ENCODE peak calls at places on chromosomes 1 and 21, in eight cellular contexts. L is amygdala; S is activated CD4-positive, alpha-beta T cell treated with anti-CD3 and anti-CD28 coated beads for 48 hours; N is SK-N-MC; X is activated CD8-positive, alpha-beta T cell treated with anti-CD3 and anti-CD28 coated beads for 36 hours; R is fibroblast of lung; W is NCI-H446 treated with DMSO at 0.1 percent for 48 hours; O is memory B cell. C is an unnamed sample.

GRCh38 chr1:72284398-72285073 is 2.2 kb upstream of the NEGR1 start:
- DNase-seq in N (no peak), L (peak), R (peak), S (peak), W (peak), O (no peak), X (peak), C (peak)

GRCh38 chr1:204478921-204479320 is 15.7 kb downstream of the PIK3C2B start:
- DNase-seq in L (no peak), X (no peak), S (no peak), N (no peak), R (no peak), W (no peak), O (no peak), C (no peak)

GRCh38 chr21:29376556-29376955 is 77.8 kb downstream of the BACH1 start:
- DNase-seq in X (peak), R (no peak), L (no peak), S (peak), N (no peak), O (peak), W (no peak), C (no peak)

GRCh38 chr21:45270306-45270821 is 17.3 kb downstream of the POFUT2 start:
- DNase-seq in N (no peak), X (peak), O (no peak), W (no peak), L (no peak), S (peak), R (no peak), C (no peak)

GRCh38 chr1:173570370-173571030 is 32.4 kb downstream of the SLC9C2 start:
- DNase-seq in X (peak), N (no peak), R (no peak), O (no peak), S (peak), W (no peak), L (no peak), C (no peak)

GRCh38 chr1:82485591-82486369 is 685.0 kb downstream of the ADGRL2 start:
- DNase-seq in S (no peak), X (no peak), N (no peak), O (no peak), W (peak), L (no peak), R (peak), C (no peak)

GRCh38 chr1:184520343-184520742 is 133.5 kb downstream of the C1orf21 start:
- DNase-seq in X (no peak), L (no peak), N (no peak), O (no peak), S (no peak), W (no peak), R (peak), C (no peak)

GRCh38 chr1:59752556-59753412 is 62.0 kb upstream of the HOOK1 start:
- DNase-seq in X (no peak), R (no peak), N (no peak), S (no peak), O (no peak), W (no peak), L (peak), C (no peak)

GRCh38 chr1:111222308-111223125 is 5.0 kb upstream of the CHI3L2 start:
- DNase-seq in W (no peak), X (peak), S (peak), L (peak), N (no peak), O (peak), R (peak), C (no peak)

GRCh38 chr21:22993822-22994574 is 1995.8 kb downstream of the NCAM2 start:
- DNase-seq in X (no peak), L (no peak), O (no peak), N (no peak), W (no peak), S (no peak), R (no peak), C (no peak)

GRCh38 chr1:76300556-76300955 is 226.0 kb downstream of the ST6GALNAC3 start:
- DNase-seq in W (no peak), X (no peak), S (no peak), O (no peak), R (no peak), L (no peak), N (no peak), C (no peak)

GRCh38 chr1:21869620-21870121 is 57.6 kb downstream of the LDLRAD2 start:
- DNase-seq in S (no peak), X (no peak), R (peak), W (peak), O (no peak), L (peak), N (no peak), C (peak)

GRCh38 chr1:44733365-44733764 is 2.4 kb upstream of the RNU5D-1 start:
- DNase-seq in X (no peak), O (no peak), W (peak), N (no peak), L (no peak), S (no peak), R (peak), C (peak)

GRCh38 chr1:94772230-94772641 is 47.9 kb upstream of the SLC44A3 start:
- DNase-seq in L (no peak), S (no peak), W (no peak), R (peak), O (no peak), X (no peak), N (no peak), C (no peak)

GRCh38 chr21:44533891-44534627 is 5.9 kb downstream of the KRTAP10-1 start:
- DNase-seq in L (no peak), O (no peak), R (no peak), S (no peak), W (no peak), N (no peak), X (no peak), C (no peak)

GRCh38 chr1:79373481-79374132 is 367.1 kb upstream of the ADGRL4 start:
- DNase-seq in N (no peak), X (no peak), L (no peak), R (peak), W (peak), S (no peak), O (no peak), C (peak)

GRCh38 chr1:10001016-10001665 is 4.1 kb downstream of the RBP7 start:
- DNase-seq in X (no peak), R (peak), S (no peak), O (no peak), N (no peak), W (no peak), L (peak), C (no peak)

GRCh38 chr1:1938276-1938573 is 19.1 kb upstream of the TMEM52 start:
- DNase-seq in O (no peak), W (no peak), R (no peak), N (no peak), S (no peak), X (no peak), L (no peak), C (no peak)

GRCh38 chr1:17564458-17565393 is 25.2 kb downstream of the ARHGEF10L start:
- DNase-seq in R (no peak), L (no peak), W (no peak), S (no peak), O (no peak), X (no peak), N (no peak), C (no peak)

GRCh38 chr1:214349781-214350180 is 68.8 kb downstream of the SMYD2 start:
- DNase-seq in N (no peak), S (no peak), W (no peak), R (peak), X (no peak), L (no peak), O (no peak), C (no peak)

GRCh38 chr1:208189716-208190115 is 54.5 kb downstream of the PLXNA2 start:
- DNase-seq in S (no peak), N (no peak), R (peak), X (no peak), O (no peak), L (peak), W (no peak), C (no peak)

GRCh38 chr1:227901239-227901905 is 46.4 kb downstream of the WNT9A start:
- DNase-seq in W (no peak), N (no peak), R (no peak), L (no peak), O (no peak), S (no peak), X (no peak), C (no peak)

GRCh38 chr1:231337043-231337471 is 595 bp downstream of the EXOC8 start:
- DNase-seq in O (no peak), W (no peak), L (no peak), S (no peak), R (peak), N (no peak), X (no peak), C (no peak)

GRCh38 chr1:202815120-202815519 is 4.4 kb downstream of the PCAT6 start:
- DNase-seq in N (no peak), R (no peak), L (no peak), O (no peak), W (no peak), S (no peak), X (no peak), C (no peak)

GRCh38 chr1:53127546-53127945 is 14.9 kb downstream of the SLC1A7 start:
- DNase-seq in N (no peak), X (peak), R (no peak), S (peak), L (no peak), W (no peak), O (no peak), C (no peak)

GRCh38 chr21:44865561-44866280 is 7.8 kb downstream of the PTTG1IP start:
- DNase-seq in X (peak), O (peak), R (no peak), L (no peak), S (peak), N (peak), W (no peak), C (no peak)

GRCh38 chr1:117138556-117138955 is 17.0 kb upstream of the TRIM45 start:
- DNase-seq in L (no peak), R (no peak), N (no peak), O (no peak), X (no peak), W (peak), S (no peak), C (no peak)

GRCh38 chr1:57996400-57996799 is 550.1 kb downstream of the OMA1 start:
- DNase-seq in R (no peak), S (no peak), W (no peak), X (no peak), L (no peak), N (no peak), O (no peak), C (no peak)

GRCh38 chr21:40128891-40129290 is 261.7 kb downstream of the PCP4 start:
- DNase-seq in X (no peak), O (no peak), S (no peak), R (no peak), L (no peak), N (no peak), W (no peak), C (no peak)

GRCh38 chr1:210132582-210132981 is 100.0 kb upstream of the SERTAD4 start:
- DNase-seq in N (peak), L (no peak), O (no peak), X (no peak), W (no peak), R (peak), S (no peak), C (peak)

GRCh38 chr21:28516996-28517592 is 475.6 kb downstream of the LTN1 start:
- DNase-seq in N (no peak), R (peak), X (peak), L (peak), O (peak), S (peak), W (peak), C (no peak)

C was measured in stromal cell of bone marrow.